ENCODE peak calls at places on chromosomes 6 and 20, in five cellular contexts. K is ureter; Z is nucleus accumbens; O is central memory CD4-positive, alpha-beta T cell; X is B cell. Q is an unnamed sample.

GRCh38 chr6:135319819-135320218 is 138.7 kb downstream of the MYB start:
- DNase-seq in Z (no peak), O (no peak), X (no peak), K (no peak), Q (no peak)

GRCh38 chr6:17714879-17715860 is 8.4 kb upstream of the NUP153 start:
- DNase-seq in X (no peak), K (no peak), Z (no peak), O (no peak), Q (no peak)

GRCh38 chr20:31678389-31679356 is 41.0 kb downstream of the COX4I2 start:
- DNase-seq in X (no peak), O (no peak), K (no peak), Z (no peak), Q (no peak)

GRCh38 chr20:10550204-10551118 is 115.4 kb downstream of the SLX4IP start:
- DNase-seq in O (peak; percentile 4), X (no peak), Z (no peak), K (no peak), Q (no peak)

GRCh38 chr6:12012566-12013367 is 655 bp downstream of the HIVEP1 start:
- DNase-seq in O (peak; percentile 76), Z (peak; percentile 35), K (peak; percentile 70), X (peak; percentile 80), Q (peak; percentile 69)

GRCh38 chr6:135129139-135129867 is 51.8 kb upstream of the MYB start:
- DNase-seq in O (no peak), K (no peak), Z (no peak), X (peak; percentile 36), Q (no peak)

GRCh38 chr6:161198176-161198575 is 75.7 kb downstream of the AGPAT4 start:
- DNase-seq in X (no peak), Z (no peak), O (no peak), K (no peak), Q (no peak)

GRCh38 chr6:117907600-117908245 is 659 bp downstream of the SLC35F1 start:
- DNase-seq in O (no peak), X (peak; percentile 2), K (no peak), Z (no peak), Q (no peak)

GRCh38 chr20:16475225-16475624 is 98.0 kb downstream of the KIF16B start:
- DNase-seq in K (no peak), X (no peak), Z (no peak), O (no peak), Q (no peak)

Q was measured in CD4-positive, CD25-positive, alpha-beta regulatory T cell.